ENCODE peak calls at places on chromosomes 13 and 19, in five cellular contexts. One of them, this sample, is unnamed.
A peak's percentile ranks its signal among the peaks of the same experiment; 100 is the strongest.

GRCh38 chr19:38514812-38515633 is 81.5 kb downstream of the RYR1 start:
- DNase-seq in tibial nerve: peak; percentile 24
- DNase-seq in colonic mucosa: peak; percentile 60
- DNase-seq in AG09309: no peak
- DNase-seq in tibial artery: peak; percentile 73
- DNase-seq in this sample: peak; percentile 49

GRCh38 chr13:44243198-44243852 is 130.3 kb upstream of the SERP2 start:
- DNase-seq in tibial nerve: no peak
- DNase-seq in colonic mucosa: no peak
- DNase-seq in AG09309: no peak
- DNase-seq in tibial artery: no peak
- DNase-seq in this sample: peak; percentile 92

GRCh38 chr19:10808937-10809655 is 26.9 kb downstream of the TMED1 start:
- DNase-seq in tibial nerve: no peak
- DNase-seq in colonic mucosa: no peak
- DNase-seq in AG09309: peak; percentile 5
- DNase-seq in tibial artery: no peak
- DNase-seq in this sample: peak; percentile 82

GRCh38 chr19:3981373-3981735 is 3.9 kb downstream of the EEF2 start:
- DNase-seq in tibial nerve: no peak
- DNase-seq in colonic mucosa: no peak
- DNase-seq in AG09309: no peak
- DNase-seq in tibial artery: no peak
- DNase-seq in this sample: no peak

GRCh38 chr19:39795001-39795400 is 16.3 kb downstream of the LEUTX start:
- DNase-seq in tibial nerve: no peak
- DNase-seq in colonic mucosa: no peak
- DNase-seq in AG09309: no peak
- DNase-seq in tibial artery: no peak
- DNase-seq in this sample: no peak

GRCh38 chr13:31426395-31426794 is 226.6 kb downstream of the B3GLCT start:
- DNase-seq in tibial nerve: no peak
- DNase-seq in colonic mucosa: no peak
- DNase-seq in AG09309: no peak
- DNase-seq in tibial artery: no peak
- DNase-seq in this sample: no peak

GRCh38 chr13:45833663-45834062 is 17.9 kb downstream of the SIAH3 start:
- DNase-seq in tibial nerve: no peak
- DNase-seq in colonic mucosa: no peak
- DNase-seq in AG09309: peak; percentile 11
- DNase-seq in tibial artery: no peak
- DNase-seq in this sample: peak; percentile 61

GRCh38 chr13:74093691-74094090 is 40.5 kb downstream of the KLF12 start:
- DNase-seq in tibial nerve: no peak
- DNase-seq in colonic mucosa: no peak
- DNase-seq in AG09309: no peak
- DNase-seq in tibial artery: no peak
- DNase-seq in this sample: no peak

GRCh38 chr13:73465629-73465974 is 406.8 kb downstream of the KLF5 start:
- DNase-seq in tibial nerve: no peak
- DNase-seq in colonic mucosa: peak; percentile 48
- DNase-seq in AG09309: no peak
- DNase-seq in tibial artery: no peak
- DNase-seq in this sample: peak; percentile 41

GRCh38 chr13:77565635-77566034 is 30.1 kb downstream of the SCEL start:
- DNase-seq in tibial nerve: no peak
- DNase-seq in colonic mucosa: no peak
- DNase-seq in AG09309: no peak
- DNase-seq in tibial artery: no peak
- DNase-seq in this sample: peak; percentile 53

GRCh38 chr13:29849731-29850212 is 645 bp downstream of the UBL3 start:
- DNase-seq in tibial nerve: no peak
- DNase-seq in colonic mucosa: peak; percentile 63
- DNase-seq in AG09309: no peak
- DNase-seq in tibial artery: peak; percentile 80
- DNase-seq in this sample: peak; percentile 70

GRCh38 chr13:42696191-42696590 is 85.2 kb upstream of the FAM216B start:
- DNase-seq in tibial nerve: no peak
- DNase-seq in colonic mucosa: no peak
- DNase-seq in AG09309: no peak
- DNase-seq in tibial artery: no peak
- DNase-seq in this sample: peak; percentile 47

GRCh38 chr19:46426506-46427162 is 2.1 kb downstream of the PNMA8C start:
- DNase-seq in tibial nerve: no peak
- DNase-seq in colonic mucosa: peak; percentile 54
- DNase-seq in AG09309: no peak
- DNase-seq in tibial artery: peak; percentile 86
- DNase-seq in this sample: peak; percentile 73

GRCh38 chr19:47514151-47514868 is 553 bp downstream of the NAPA start:
- DNase-seq in tibial nerve: no peak
- DNase-seq in colonic mucosa: peak; percentile 32
- DNase-seq in AG09309: no peak
- DNase-seq in tibial artery: no peak
- DNase-seq in this sample: no peak

GRCh38 chr19:850221-850978 is 1.7 kb upstream of the ELANE start:
- DNase-seq in tibial nerve: peak; percentile 83
- DNase-seq in colonic mucosa: peak; percentile 75
- DNase-seq in AG09309: peak; percentile 70
- DNase-seq in tibial artery: peak; percentile 96
- DNase-seq in this sample: peak; percentile 83

GRCh38 chr13:73522937-73523336 is 464.1 kb downstream of the KLF5 start:
- DNase-seq in tibial nerve: no peak
- DNase-seq in colonic mucosa: no peak
- DNase-seq in AG09309: no peak
- DNase-seq in tibial artery: no peak
- DNase-seq in this sample: no peak

GRCh38 chr19:38502410-38503143 is 69.1 kb downstream of the RYR1 start:
- DNase-seq in tibial nerve: no peak
- DNase-seq in colonic mucosa: no peak
- DNase-seq in AG09309: no peak
- DNase-seq in tibial artery: no peak
- DNase-seq in this sample: no peak

GRCh38 chr19:12163841-12164240 is 945 bp downstream of the ZNF136 start:
- DNase-seq in tibial nerve: no peak
- DNase-seq in colonic mucosa: no peak
- DNase-seq in AG09309: peak; percentile 5
- DNase-seq in tibial artery: no peak
- DNase-seq in this sample: peak; percentile 22

GRCh38 chr19:54208784-54209057 is 8.1 kb downstream of the RPS9 start:
- DNase-seq in tibial nerve: no peak
- DNase-seq in colonic mucosa: no peak
- DNase-seq in AG09309: no peak
- DNase-seq in tibial artery: no peak
- DNase-seq in this sample: no peak

GRCh38 chr13:114127473-114128347 is 4.7 kb downstream of the RASA3 start:
- DNase-seq in tibial nerve: no peak
- DNase-seq in colonic mucosa: no peak
- DNase-seq in AG09309: no peak
- DNase-seq in tibial artery: no peak
- DNase-seq in this sample: no peak

GRCh38 chr19:5571777-5572176 is 4.0 kb upstream of the TINCR start:
- DNase-seq in tibial nerve: no peak
- DNase-seq in colonic mucosa: no peak
- DNase-seq in AG09309: no peak
- DNase-seq in tibial artery: no peak
- DNase-seq in this sample: no peak

GRCh38 chr19:5564930-5565329 is 2.8 kb downstream of the TINCR start:
- DNase-seq in tibial nerve: no peak
- DNase-seq in colonic mucosa: no peak
- DNase-seq in AG09309: no peak
- DNase-seq in tibial artery: no peak
- DNase-seq in this sample: no peak

GRCh38 chr19:5563941-5564612 is 3.7 kb downstream of the TINCR start:
- DNase-seq in tibial nerve: no peak
- DNase-seq in colonic mucosa: no peak
- DNase-seq in AG09309: no peak
- DNase-seq in tibial artery: no peak
- DNase-seq in this sample: no peak

GRCh38 chr19:5567971-5568407 is 236 bp upstream of the TINCR start:
- DNase-seq in tibial nerve: no peak
- DNase-seq in colonic mucosa: no peak
- DNase-seq in AG09309: no peak
- DNase-seq in tibial artery: no peak
- DNase-seq in this sample: no peak

GRCh38 chr19:5567360-5567970 is at the start of gene TINCR:
- DNase-seq in tibial nerve: no peak
- DNase-seq in colonic mucosa: no peak
- DNase-seq in AG09309: no peak
- DNase-seq in tibial artery: no peak
- DNase-seq in this sample: no peak
- TF ChIP-seq CTCF in tibial nerve: no peak
- TF ChIP-seq CTCF in colonic mucosa: no peak
- TF ChIP-seq CTCF in AG09309: no peak
- TF ChIP-seq CTCF in tibial artery: no peak
- TF ChIP-seq CTCF in this sample: peak; percentile 2

GRCh38 chr19:7295912-7296486 is 1.8 kb upstream of the INSR start:
- DNase-seq in tibial nerve: no peak
- DNase-seq in colonic mucosa: no peak
- DNase-seq in AG09309: no peak
- DNase-seq in tibial artery: no peak
- DNase-seq in this sample: no peak
- H3K4me3 ChIP-seq in tibial nerve: no peak overlapping the region
- H3K4me3 ChIP-seq in colonic mucosa: no peak overlapping the region
- H3K4me3 ChIP-seq in AG09309: no peak overlapping the region
- H3K4me3 ChIP-seq in tibial artery: no peak overlapping the region
- H3K4me3 ChIP-seq in this sample: no peak overlapping the region

GRCh38 chr13:22700488-22700887 is 480.3 kb upstream of the SGCG start:
- DNase-seq in tibial nerve: no peak
- DNase-seq in colonic mucosa: no peak
- DNase-seq in AG09309: no peak
- DNase-seq in tibial artery: no peak
- DNase-seq in this sample: no peak

GRCh38 chr13:22698477-22698876 is 482.3 kb upstream of the SGCG start:
- DNase-seq in tibial nerve: no peak
- DNase-seq in colonic mucosa: no peak
- DNase-seq in AG09309: no peak
- DNase-seq in tibial artery: no peak
- DNase-seq in this sample: no peak

DNA sequence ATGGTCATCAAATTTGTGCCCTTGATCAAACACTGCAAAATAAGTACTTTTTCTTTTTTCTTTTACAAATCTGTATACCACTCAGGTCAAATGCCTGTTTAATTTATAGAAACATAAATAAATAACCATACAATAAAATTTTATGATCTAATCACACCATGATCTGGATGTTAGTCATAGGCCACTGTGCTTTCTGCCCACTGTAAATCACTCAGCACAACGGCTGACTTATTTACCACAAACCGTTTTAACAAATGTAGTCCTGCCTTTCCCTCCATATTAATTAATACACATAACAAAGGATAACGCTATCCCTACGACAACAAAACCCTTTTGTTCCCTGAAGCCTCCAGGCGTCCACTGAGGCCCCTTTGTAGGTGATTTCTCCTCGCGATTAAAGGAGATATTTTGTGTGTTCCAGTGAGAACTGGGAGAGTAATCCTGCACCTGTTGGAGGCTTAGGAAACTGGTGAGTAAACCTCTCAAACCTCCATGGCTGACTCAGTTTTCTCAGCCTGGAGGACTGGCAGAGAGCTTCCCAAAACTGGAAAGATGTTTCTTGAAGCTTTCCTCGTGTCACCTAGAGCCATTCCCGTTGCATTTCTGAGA is 477.1 kb upstream of the SGCG start:
- DNase-seq in tibial nerve: no peak
- DNase-seq in colonic mucosa: no peak
- DNase-seq in AG09309: no peak
- DNase-seq in tibial artery: no peak
- DNase-seq in this sample: no peak
- TF ChIP-seq CTCF in tibial nerve: no peak
- TF ChIP-seq CTCF in colonic mucosa: no peak
- TF ChIP-seq CTCF in AG09309: no peak
- TF ChIP-seq CTCF in tibial artery: no peak
- TF ChIP-seq CTCF in this sample: no peak

GRCh38 chr19:2290441-2291184 is 8.6 kb upstream of the PEAK3 start:
- DNase-seq in tibial nerve: no peak
- DNase-seq in colonic mucosa: peak; percentile 17
- DNase-seq in AG09309: no peak
- DNase-seq in tibial artery: no peak
- DNase-seq in this sample: no peak
- H3K4me3 ChIP-seq in tibial nerve: peak overlapping the region; percentile 52
- H3K4me3 ChIP-seq in colonic mucosa: peak overlapping the region; percentile 25
- H3K4me3 ChIP-seq in AG09309: no peak overlapping the region
- H3K4me3 ChIP-seq in tibial artery: peak overlapping the region; percentile 36
- H3K4me3 ChIP-seq in this sample: no peak overlapping the region

DNA sequence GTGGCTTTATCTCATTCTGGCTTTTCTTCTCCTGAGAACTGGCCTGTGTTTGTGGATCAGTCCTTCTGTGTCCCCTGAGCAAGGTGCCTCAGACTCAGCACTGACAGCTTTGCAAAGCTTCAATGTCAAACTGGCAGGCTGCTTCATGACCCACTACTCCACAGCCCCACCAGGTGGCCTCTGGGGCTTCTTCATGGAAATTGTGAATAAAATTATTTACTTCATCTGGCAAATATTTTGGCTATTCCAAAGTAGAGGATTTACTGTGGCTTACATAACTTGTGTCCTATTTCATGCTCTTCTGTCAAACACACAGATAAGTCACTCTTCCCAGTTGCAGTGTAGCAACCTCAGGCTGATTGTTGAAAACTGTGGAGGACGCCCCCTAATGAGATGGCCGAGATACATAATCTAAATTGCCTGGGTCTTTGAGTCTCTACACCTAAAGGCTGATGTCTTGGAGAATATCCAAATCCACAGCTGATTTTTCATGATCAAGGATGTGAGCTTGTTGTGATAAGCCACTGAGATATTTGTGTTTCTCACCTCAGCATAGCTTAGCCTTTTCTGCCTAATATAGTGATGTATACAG is 721.9 kb upstream of the SLC10A2 start:
- DNase-seq in tibial nerve: no peak
- DNase-seq in colonic mucosa: no peak
- DNase-seq in AG09309: no peak
- DNase-seq in tibial artery: no peak
- DNase-seq in this sample: no peak
- TF ChIP-seq CTCF in tibial nerve: no peak
- TF ChIP-seq CTCF in colonic mucosa: no peak
- TF ChIP-seq CTCF in AG09309: no peak
- TF ChIP-seq CTCF in tibial artery: no peak
- TF ChIP-seq CTCF in this sample: peak; percentile 25

GRCh38 chr19:18749362-18750231 is 41.5 kb downstream of the COMP start:
- DNase-seq in tibial nerve: no peak
- DNase-seq in colonic mucosa: no peak
- DNase-seq in AG09309: no peak
- DNase-seq in tibial artery: no peak
- DNase-seq in this sample: no peak
- H3K4me3 ChIP-seq in tibial nerve: no peak overlapping the region
- H3K4me3 ChIP-seq in colonic mucosa: no peak overlapping the region
- H3K4me3 ChIP-seq in AG09309: no peak overlapping the region
- H3K4me3 ChIP-seq in tibial artery: no peak overlapping the region
- H3K4me3 ChIP-seq in this sample: no peak overlapping the region

This sample was measured in astrocyte of the spinal cord.